ENCODE peak calls at places on chromosome 1, in seven cellular contexts. J, P, G, S, X, Y and K are unnamed samples. For H3K27me3, the result is how much of the 10 kb centered on the place peaks cover.

GRCh38 chr1:33517596-33518250 is 45.3 kb downstream of the ZSCAN20 start:
- DNase-seq in G (no peak), J (peak), P (peak), S (peak), Y (no peak), X (no peak), K (no peak)

GRCh38 chr1:198283222-198283621 is 126.4 kb downstream of the NEK7 start:
- DNase-seq in X (no peak), J (no peak), G (no peak), Y (no peak), P (no peak), S (no peak), K (no peak)

GRCh38 chr1:198669771-198670170 is 30.9 kb downstream of the PTPRC start:
- DNase-seq in S (no peak), J (no peak), P (no peak), X (no peak), Y (no peak), G (no peak), K (no peak)

GRCh38 chr1:219092206-219092605 is 81.5 kb upstream of the LYPLAL1 start:
- DNase-seq in G (no peak), X (no peak), P (no peak), Y (no peak), J (peak), S (no peak), K (no peak)

GRCh38 chr1:158203693-158204457 is 23.2 kb downstream of the CD1D start:
- DNase-seq in G (peak), J (peak), Y (peak), X (no peak), S (no peak), P (peak), K (no peak)

GRCh38 chr1:47934243-47934805 is 62.9 kb downstream of the TRABD2B start:
- DNase-seq in S (peak), X (peak), Y (no peak), J (peak), G (peak), P (no peak), K (peak)

GRCh38 chr1:112389689-112390088 is 6.3 kb upstream of the CTTNBP2NL start:
- DNase-seq in S (no peak), Y (no peak), P (no peak), X (no peak), J (peak), G (no peak), K (no peak)

GRCh38 chr1:171254859-171255258 is 6.6 kb downstream of the FMO1 start:
- DNase-seq in S (no peak), X (no peak), J (peak), P (no peak), G (no peak), Y (no peak), K (no peak)

GRCh38 chr1:228398741-228399461 is 7.7 kb downstream of the TRIM11 start:
- DNase-seq in X (no peak), J (no peak), Y (no peak), S (no peak), P (no peak), G (no peak), K (no peak)

GRCh38 chr1:155911156-155912055 is at the start of gene RIT1:
- DNase-seq in X (peak), S (peak), P (no peak), G (peak), Y (peak), J (peak), K (peak)

GRCh38 chr1:231385118-231385748 is 36.9 kb downstream of the EGLN1 start:
- DNase-seq in Y (no peak), J (no peak), S (no peak), G (no peak), X (no peak), P (no peak), K (no peak)

GRCh38 chr1:157961805-157962762 is 31.4 kb upstream of the KIRREL1 start:
- DNase-seq in G (peak), J (peak), X (no peak), S (no peak), P (peak), Y (no peak), K (no peak)

GRCh38 chr1:156928043-156928602 is 7.7 kb downstream of the LRRC71 start:
- DNase-seq in Y (no peak), P (no peak), G (no peak), J (no peak), S (no peak), X (no peak), K (no peak)

GRCh38 chr1:2788506-2789163 is 12.9 kb downstream of the TTC34 start:
- DNase-seq in S (no peak), G (no peak), P (no peak), J (no peak), Y (no peak), X (peak), K (peak)

GRCh38 chr1:27603320-27603961 is 503 bp downstream of the AHDC1 start:
- DNase-seq in S (no peak), J (peak), Y (peak), X (peak), P (no peak), G (peak), K (no peak)

GRCh38 chr1:8182034-8182761 is 135.7 kb upstream of the SLC45A1 start:
- DNase-seq in G (no peak), P (no peak), J (peak), X (no peak), Y (no peak), S (no peak), K (no peak)

GRCh38 chr1:118974641-118975040 is 13.5 kb downstream of the TBX15 start:
- DNase-seq in J (peak), X (no peak), P (no peak), Y (no peak), G (no peak), S (no peak), K (no peak)

GRCh38 chr1:201311356-201312011 is 28.2 kb downstream of the PKP1 start:
- DNase-seq in G (peak), X (no peak), Y (no peak), J (no peak), S (no peak), P (no peak), K (peak)

GRCh38 chr1:173917635-173918493 is 737 bp upstream of the SERPINC1 start:
- DNase-seq in Y (no peak), X (no peak), J (no peak), S (no peak), P (no peak), G (no peak), K (no peak)
- H3K27me3 ChIP-seq in Y (under half), X (under half), J (under half), S (under half), P (under half), G (under half), K (under half)

GRCh38 chr1:204685236-204686006 is at the start of gene LRRN2:
- DNase-seq in G (no peak), P (no peak), Y (no peak), J (peak), S (no peak), X (no peak), K (no peak)
- H3K4me3 ChIP-seq in G (peak), P (no peak), Y (no peak), J (peak), S (peak), X (peak), K (peak)

GRCh38 chr1:220873087-220873486 is 6.2 kb upstream of the HLX start:
- DNase-seq in X (no peak), Y (no peak), G (no peak), P (no peak), J (no peak), S (no peak), K (no peak)
- H3K27me3 ChIP-seq in X (under half), Y (under half), G (under half), P (under half), J (under half), S (under half), K (under half)

GRCh38 chr1:64041366-64042131 is 161.9 kb upstream of the UBE2U start:
- DNase-seq in P (no peak), Y (no peak), X (no peak), J (no peak), S (no peak), G (no peak), K (no peak)

GRCh38 chr1:64046243-64046642 is 157.2 kb upstream of the UBE2U start:
- DNase-seq in Y (no peak), S (no peak), J (no peak), X (no peak), P (no peak), G (no peak), K (no peak)

GRCh38 chr1:64042331-64043100 is 160.9 kb upstream of the UBE2U start:
- DNase-seq in P (peak), J (peak), G (peak), Y (no peak), X (no peak), S (no peak), K (no peak)

GRCh38 chr1:64043328-64043727 is 160.1 kb upstream of the UBE2U start:
- DNase-seq in J (peak), S (no peak), G (no peak), P (no peak), Y (no peak), X (no peak), K (no peak)

GRCh38 chr1:64043976-64044375 is 159.4 kb upstream of the UBE2U start:
- DNase-seq in X (no peak), Y (no peak), J (peak), G (no peak), S (no peak), P (no peak), K (no peak)
- H3K4me3 ChIP-seq in X (no peak), Y (no peak), J (no peak), G (no peak), S (no peak), P (no peak), K (no peak)

GRCh38 chr1:115839706-115840095 is 1.2 kb downstream of the NHLH2 start:
- DNase-seq in Y (no peak), G (no peak), J (peak), S (no peak), X (no peak), P (no peak), K (no peak)
- H3K27me3 ChIP-seq in Y (under half), G (half or more), J (half or more), S (under half), X (half or more), P (half or more), K (under half)

GRCh38 chr1:181142096-181143043 is 53.9 kb downstream of the IER5 start:
- DNase-seq in J (peak), P (peak), S (peak), Y (peak), G (peak), X (peak), K (peak)
- H3K4me3 ChIP-seq in J (peak), P (peak), S (peak), Y (no peak), G (no peak), X (peak), K (peak)

DNA sequence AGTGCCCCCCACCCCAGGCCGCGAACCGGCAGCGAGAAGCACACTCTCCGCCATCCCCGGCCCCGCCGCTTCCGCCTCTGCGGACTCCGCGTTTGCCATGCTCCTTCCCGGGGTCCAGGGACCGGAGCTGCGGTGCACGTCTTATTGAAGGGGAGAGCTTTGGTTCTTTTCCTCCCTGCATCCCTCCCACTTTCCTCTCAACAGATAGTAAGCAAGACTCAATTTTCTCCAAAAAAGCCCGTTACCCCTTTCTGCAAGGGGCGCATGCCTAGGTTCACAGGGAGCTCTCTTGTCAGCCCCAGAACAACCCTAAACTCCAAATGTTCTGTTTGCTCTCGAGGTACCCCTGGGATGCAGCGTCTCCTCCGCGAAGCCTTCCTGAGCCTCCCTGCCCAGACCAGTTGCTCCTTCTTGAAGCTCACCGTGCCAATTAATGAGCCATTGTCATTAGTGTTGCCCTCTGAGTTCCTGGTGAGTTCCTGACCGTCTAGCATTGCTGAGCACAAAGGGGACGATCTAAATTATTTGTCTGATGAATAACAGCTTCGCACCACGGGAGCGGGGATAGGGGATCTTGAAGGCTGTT is 8.1 kb downstream of the FOXD3 start:
- DNase-seq in J (no peak), Y (no peak), P (no peak), S (no peak), G (no peak), X (no peak), K (no peak)
- H3K27me3 ChIP-seq in J (half or more), Y (under half), P (half or more), S (under half), G (under half), X (half or more), K (half or more)